ENCODE peak calls at places on chromosomes 1 and 21, in eight cellular contexts. One of them, this sample, is unnamed.
A peak's percentile ranks its signal among the peaks of the same experiment; 100 is the strongest.

GRCh38 chr1:156082111-156083091 is at the start of gene MEX3A:
- DNase-seq in glutamatergic neuron: peak; percentile 93
- DNase-seq in AG09309: no peak
- DNase-seq in vagina: no peak
- DNase-seq in endothelial cell: peak; percentile 93
- DNase-seq in fibroblast of pulmonary artery: peak; percentile 72
- DNase-seq in AG10803: peak; percentile 53
- DNase-seq in right lobe of liver: peak; percentile 80
- DNase-seq in this sample: peak; percentile 91

GRCh38 chr1:162319510-162320160 is 57.0 kb downstream of the SPATA46 start:
- DNase-seq in vagina: no peak
- DNase-seq in AG10803: no peak
- DNase-seq in endothelial cell: no peak
- DNase-seq in AG09309: no peak
- DNase-seq in glutamatergic neuron: peak; percentile 22
- DNase-seq in fibroblast of pulmonary artery: peak; percentile 72
- DNase-seq in right lobe of liver: no peak
- DNase-seq in this sample: no peak

GRCh38 chr1:222073307-222073995 is 331.6 kb upstream of the DUSP10 start:
- DNase-seq in AG10803: peak; percentile 90
- DNase-seq in vagina: no peak
- DNase-seq in AG09309: peak; percentile 73
- DNase-seq in endothelial cell: no peak
- DNase-seq in glutamatergic neuron: no peak
- DNase-seq in right lobe of liver: no peak
- DNase-seq in fibroblast of pulmonary artery: peak; percentile 69
- DNase-seq in this sample: no peak

GRCh38 chr1:91428182-91428798 is 23.7 kb upstream of the HFM1 start:
- DNase-seq in vagina: no peak
- DNase-seq in endothelial cell: no peak
- DNase-seq in AG09309: no peak
- DNase-seq in glutamatergic neuron: no peak
- DNase-seq in right lobe of liver: no peak
- DNase-seq in AG10803: no peak
- DNase-seq in fibroblast of pulmonary artery: peak; percentile 6
- DNase-seq in this sample: no peak

GRCh38 chr1:232627645-232628334 is 2.1 kb downstream of the SIPA1L2 start:
- DNase-seq in fibroblast of pulmonary artery: peak; percentile 25
- DNase-seq in glutamatergic neuron: no peak
- DNase-seq in AG10803: peak; percentile 34
- DNase-seq in right lobe of liver: no peak
- DNase-seq in endothelial cell: no peak
- DNase-seq in vagina: no peak
- DNase-seq in AG09309: no peak
- DNase-seq in this sample: peak; percentile 47

GRCh38 chr1:245614986-245615385 is 460.2 kb downstream of the KIF26B start:
- DNase-seq in AG10803: peak; percentile 12
- DNase-seq in vagina: no peak
- DNase-seq in fibroblast of pulmonary artery: no peak
- DNase-seq in endothelial cell: no peak
- DNase-seq in right lobe of liver: no peak
- DNase-seq in glutamatergic neuron: no peak
- DNase-seq in AG09309: no peak
- DNase-seq in this sample: no peak

GRCh38 chr1:234933031-234933430 is 195.6 kb downstream of the TOMM20 start:
- DNase-seq in endothelial cell: no peak
- DNase-seq in fibroblast of pulmonary artery: no peak
- DNase-seq in right lobe of liver: peak; percentile 74
- DNase-seq in AG10803: no peak
- DNase-seq in AG09309: no peak
- DNase-seq in vagina: peak; percentile 80
- DNase-seq in glutamatergic neuron: no peak
- DNase-seq in this sample: no peak

GRCh38 chr1:9292361-9293240 is at the start of gene SPSB1:
- DNase-seq in fibroblast of pulmonary artery: peak; percentile 83
- DNase-seq in endothelial cell: peak; percentile 69
- DNase-seq in AG09309: no peak
- DNase-seq in right lobe of liver: peak; percentile 83
- DNase-seq in vagina: no peak
- DNase-seq in glutamatergic neuron: peak; percentile 79
- DNase-seq in AG10803: peak; percentile 83
- DNase-seq in this sample: peak; percentile 90

GRCh38 chr1:228282329-228283042 is 74.6 kb downstream of the OBSCN start:
- DNase-seq in right lobe of liver: no peak
- DNase-seq in vagina: no peak
- DNase-seq in glutamatergic neuron: no peak
- DNase-seq in AG09309: no peak
- DNase-seq in AG10803: no peak
- DNase-seq in endothelial cell: no peak
- DNase-seq in fibroblast of pulmonary artery: no peak
- DNase-seq in this sample: no peak

GRCh38 chr1:21909787-21910503 is 27.2 kb downstream of the HSPG2 start:
- DNase-seq in glutamatergic neuron: no peak
- DNase-seq in AG09309: no peak
- DNase-seq in fibroblast of pulmonary artery: peak; percentile 82
- DNase-seq in AG10803: peak; percentile 77
- DNase-seq in vagina: no peak
- DNase-seq in right lobe of liver: no peak
- DNase-seq in endothelial cell: peak; percentile 66
- DNase-seq in this sample: no peak

GRCh38 chr1:114436799-114437198 is 74.2 kb downstream of the TRIM33 start:
- DNase-seq in AG10803: no peak
- DNase-seq in endothelial cell: no peak
- DNase-seq in vagina: no peak
- DNase-seq in glutamatergic neuron: no peak
- DNase-seq in right lobe of liver: no peak
- DNase-seq in fibroblast of pulmonary artery: no peak
- DNase-seq in AG09309: no peak
- DNase-seq in this sample: no peak

GRCh38 chr21:20997633-20998455 is at the start of gene NCAM2:
- DNase-seq in glutamatergic neuron: peak; percentile 88
- DNase-seq in vagina: no peak
- DNase-seq in fibroblast of pulmonary artery: peak; percentile 81
- DNase-seq in AG09309: no peak
- DNase-seq in AG10803: peak; percentile 87
- DNase-seq in endothelial cell: peak; percentile 79
- DNase-seq in right lobe of liver: peak; percentile 69
- DNase-seq in this sample: peak; percentile 93

GRCh38 chr1:18651727-18652126 is 21.1 kb downstream of the PAX7 start:
- DNase-seq in glutamatergic neuron: no peak
- DNase-seq in AG10803: no peak
- DNase-seq in vagina: no peak
- DNase-seq in endothelial cell: no peak
- DNase-seq in fibroblast of pulmonary artery: no peak
- DNase-seq in right lobe of liver: no peak
- DNase-seq in AG09309: no peak
- DNase-seq in this sample: no peak

GRCh38 chr1:155081472-155082300 is 3.0 kb downstream of the EFNA3 start:
- DNase-seq in right lobe of liver: peak; percentile 57
- DNase-seq in vagina: no peak
- DNase-seq in AG10803: no peak
- DNase-seq in AG09309: no peak
- DNase-seq in glutamatergic neuron: peak; percentile 66
- DNase-seq in fibroblast of pulmonary artery: no peak
- DNase-seq in endothelial cell: no peak
- DNase-seq in this sample: no peak

GRCh38 chr1:154861607-154862094 is 8.4 kb downstream of the KCNN3 start:
- DNase-seq in fibroblast of pulmonary artery: peak; percentile 35
- DNase-seq in vagina: no peak
- DNase-seq in AG09309: no peak
- DNase-seq in endothelial cell: no peak
- DNase-seq in AG10803: peak; percentile 49
- DNase-seq in right lobe of liver: no peak
- DNase-seq in glutamatergic neuron: no peak
- DNase-seq in this sample: no peak

GRCh38 chr1:192311281-192311680 is 5.5 kb upstream of the RGS21 start:
- DNase-seq in vagina: no peak
- DNase-seq in glutamatergic neuron: no peak
- DNase-seq in endothelial cell: no peak
- DNase-seq in AG09309: peak; percentile 10
- DNase-seq in fibroblast of pulmonary artery: peak; percentile 86
- DNase-seq in right lobe of liver: no peak
- DNase-seq in AG10803: peak; percentile 3
- DNase-seq in this sample: peak; percentile 86

GRCh38 chr21:25457411-25457810 is 149.9 kb downstream of the MRPL39 start:
- DNase-seq in right lobe of liver: no peak
- DNase-seq in AG10803: peak; percentile 31
- DNase-seq in vagina: no peak
- DNase-seq in AG09309: no peak
- DNase-seq in endothelial cell: no peak
- DNase-seq in fibroblast of pulmonary artery: peak; percentile 64
- DNase-seq in glutamatergic neuron: no peak
- DNase-seq in this sample: peak; percentile 11

GRCh38 chr1:8404450-8405370 is 86.8 kb downstream of the SLC45A1 start:
- DNase-seq in vagina: peak; percentile 60
- DNase-seq in fibroblast of pulmonary artery: no peak
- DNase-seq in AG09309: no peak
- DNase-seq in AG10803: no peak
- DNase-seq in endothelial cell: no peak
- DNase-seq in right lobe of liver: no peak
- DNase-seq in glutamatergic neuron: no peak
- DNase-seq in this sample: peak; percentile 73

GRCh38 chr1:205918955-205919746 is 24.1 kb downstream of the SLC26A9 start:
- DNase-seq in vagina: no peak
- DNase-seq in right lobe of liver: peak; percentile 71
- DNase-seq in AG10803: peak; percentile 85
- DNase-seq in endothelial cell: peak; percentile 86
- DNase-seq in AG09309: peak; percentile 63
- DNase-seq in fibroblast of pulmonary artery: peak; percentile 92
- DNase-seq in glutamatergic neuron: peak; percentile 88
- DNase-seq in this sample: peak; percentile 80

GRCh38 chr1:214588963-214589597 is 13.9 kb upstream of the CENPF start:
- DNase-seq in fibroblast of pulmonary artery: no peak
- DNase-seq in vagina: no peak
- DNase-seq in right lobe of liver: no peak
- DNase-seq in glutamatergic neuron: no peak
- DNase-seq in AG09309: no peak
- DNase-seq in AG10803: no peak
- DNase-seq in endothelial cell: no peak
- DNase-seq in this sample: no peak

GRCh38 chr1:214586621-214587020 is 16.4 kb upstream of the CENPF start:
- DNase-seq in right lobe of liver: no peak
- DNase-seq in fibroblast of pulmonary artery: no peak
- DNase-seq in endothelial cell: no peak
- DNase-seq in glutamatergic neuron: no peak
- DNase-seq in AG09309: no peak
- DNase-seq in AG10803: no peak
- DNase-seq in vagina: no peak
- DNase-seq in this sample: no peak

GRCh38 chr1:214587165-214587564 is 15.8 kb upstream of the CENPF start:
- DNase-seq in AG10803: no peak
- DNase-seq in right lobe of liver: no peak
- DNase-seq in glutamatergic neuron: no peak
- DNase-seq in endothelial cell: no peak
- DNase-seq in fibroblast of pulmonary artery: no peak
- DNase-seq in AG09309: no peak
- DNase-seq in vagina: no peak
- DNase-seq in this sample: peak; percentile 51

GRCh38 chr1:214593158-214593557 is 9.8 kb upstream of the CENPF start:
- DNase-seq in glutamatergic neuron: no peak
- DNase-seq in endothelial cell: no peak
- DNase-seq in AG09309: no peak
- DNase-seq in vagina: no peak
- DNase-seq in AG10803: no peak
- DNase-seq in right lobe of liver: no peak
- DNase-seq in fibroblast of pulmonary artery: no peak
- DNase-seq in this sample: no peak

DNA sequence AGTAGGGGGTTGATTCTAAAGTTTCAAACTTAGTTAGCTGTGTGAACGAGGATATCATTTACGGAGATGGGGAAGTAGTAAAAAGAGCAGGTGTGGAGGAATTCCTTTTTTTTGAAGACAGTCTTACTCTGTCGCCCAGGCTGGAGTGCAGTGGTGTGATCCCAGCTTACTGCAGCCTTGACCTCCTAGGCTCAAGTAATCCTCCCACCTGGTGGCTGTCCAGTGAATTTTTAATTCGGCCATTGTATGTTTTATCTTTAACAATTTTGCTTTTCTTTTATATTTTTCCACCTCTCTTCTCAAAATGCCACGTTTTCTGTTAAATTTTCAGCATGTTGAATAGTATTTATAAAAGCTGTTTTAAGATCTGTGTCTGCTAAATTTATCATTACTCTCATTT is 12.3 kb upstream of the CENPF start:
- DNase-seq in AG09309: no peak
- DNase-seq in vagina: no peak
- DNase-seq in right lobe of liver: no peak
- DNase-seq in fibroblast of pulmonary artery: no peak
- DNase-seq in AG10803: no peak
- DNase-seq in glutamatergic neuron: no peak
- DNase-seq in endothelial cell: no peak
- DNase-seq in this sample: no peak
- TF ChIP-seq CTCF in AG09309: no peak
- TF ChIP-seq CTCF in vagina: no peak
- TF ChIP-seq CTCF in right lobe of liver: no peak
- TF ChIP-seq CTCF in fibroblast of pulmonary artery: peak; percentile 13
- TF ChIP-seq CTCF in AG10803: no peak
- TF ChIP-seq CTCF in glutamatergic neuron: peak; percentile 29
- TF ChIP-seq CTCF in endothelial cell: no peak
- TF ChIP-seq CTCF in this sample: no peak

GRCh38 chr1:96882096-96882495 is 160.5 kb downstream of the PTBP2 start:
- DNase-seq in glutamatergic neuron: no peak
- DNase-seq in AG10803: peak; percentile 5
- DNase-seq in AG09309: no peak
- DNase-seq in right lobe of liver: no peak
- DNase-seq in vagina: no peak
- DNase-seq in fibroblast of pulmonary artery: no peak
- DNase-seq in endothelial cell: no peak
- DNase-seq in this sample: no peak
- TF ChIP-seq CTCF in glutamatergic neuron: no peak
- TF ChIP-seq CTCF in AG10803: no peak
- TF ChIP-seq CTCF in AG09309: no peak
- TF ChIP-seq CTCF in right lobe of liver: no peak
- TF ChIP-seq CTCF in vagina: no peak
- TF ChIP-seq CTCF in fibroblast of pulmonary artery: no peak
- TF ChIP-seq CTCF in endothelial cell: no peak
- TF ChIP-seq CTCF in this sample: no peak

GRCh38 chr1:175319912-175320230 is 127.3 kb upstream of the KIAA0040 start:
- DNase-seq in AG10803: no peak
- DNase-seq in right lobe of liver: no peak
- DNase-seq in fibroblast of pulmonary artery: no peak
- DNase-seq in glutamatergic neuron: no peak
- DNase-seq in AG09309: no peak
- DNase-seq in endothelial cell: no peak
- DNase-seq in vagina: no peak
- DNase-seq in this sample: no peak
- TF ChIP-seq CTCF in AG10803: no peak
- TF ChIP-seq CTCF in right lobe of liver: no peak
- TF ChIP-seq CTCF in fibroblast of pulmonary artery: no peak
- TF ChIP-seq CTCF in glutamatergic neuron: peak; percentile 29
- TF ChIP-seq CTCF in AG09309: no peak
- TF ChIP-seq CTCF in endothelial cell: peak; percentile 33
- TF ChIP-seq CTCF in vagina: no peak
- TF ChIP-seq CTCF in this sample: peak; percentile 18

DNA sequence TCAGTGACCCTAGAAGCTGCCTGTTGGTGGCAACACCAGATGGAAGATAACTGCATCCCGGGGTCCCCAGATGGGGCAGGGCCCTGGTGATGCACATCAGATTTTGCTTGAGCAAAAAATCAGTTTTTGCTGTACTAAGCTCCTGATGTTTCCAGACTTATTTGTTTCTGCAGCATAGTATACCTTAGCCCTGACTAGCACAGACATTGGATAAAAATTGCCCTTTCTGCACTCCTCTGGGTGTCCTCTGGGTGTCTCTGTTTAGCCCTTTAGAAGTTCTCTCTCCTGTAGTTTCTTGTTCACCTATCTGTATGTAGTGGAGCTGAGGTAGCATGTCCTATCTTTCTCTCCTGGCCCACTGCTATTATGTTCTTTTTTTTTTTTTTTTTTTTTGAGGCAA is 30.3 kb upstream of the PLA2G2C start:
- DNase-seq in endothelial cell: no peak
- DNase-seq in AG09309: no peak
- DNase-seq in right lobe of liver: no peak
- DNase-seq in vagina: no peak
- DNase-seq in glutamatergic neuron: no peak
- DNase-seq in AG10803: peak; percentile 7
- DNase-seq in fibroblast of pulmonary artery: peak; percentile 33
- DNase-seq in this sample: peak; percentile 30
- TF ChIP-seq CTCF in endothelial cell: no peak
- TF ChIP-seq CTCF in AG09309: no peak
- TF ChIP-seq CTCF in right lobe of liver: peak; percentile 19
- TF ChIP-seq CTCF in vagina: no peak
- TF ChIP-seq CTCF in glutamatergic neuron: peak; percentile 21
- TF ChIP-seq CTCF in AG10803: peak; percentile 41
- TF ChIP-seq CTCF in fibroblast of pulmonary artery: peak; percentile 49
- TF ChIP-seq CTCF in this sample: peak; percentile 52